ENCODE peak calls at places on chromosome 1, in five cellular contexts. A is A549, E is cardiac muscle cell, Y is left lung, H is fibroblast of mammary gland. F is an unnamed sample.
A peak's percentile ranks its signal among the peaks of the same experiment; 100 is the strongest.

GRCh38 chr1:94384485-94385353 is 33.5 kb upstream of the ABCD3 start:
- DNase-seq in H (no peak), E (peak; percentile 58), A (peak; percentile 14), Y (no peak), F (no peak)

GRCh38 chr1:212504171-212504803 is 71.6 kb downstream of the NENF start:
- DNase-seq in A (no peak), E (no peak), H (no peak), Y (no peak), F (no peak)

GRCh38 chr1:19065526-19066247 is 109.2 kb upstream of the IFFO2 start:
- DNase-seq in Y (no peak), H (no peak), E (no peak), A (no peak), F (no peak)

GRCh38 chr1:92410706-92411105 is 76.0 kb downstream of the GFI1 start:
- DNase-seq in Y (no peak), E (no peak), A (no peak), H (no peak), F (no peak)

GRCh38 chr1:210754931-210755670 is 378.8 kb downstream of the KCNH1 start:
- DNase-seq in Y (no peak), H (no peak), A (no peak), E (peak; percentile 61), F (no peak)

GRCh38 chr1:15919316-15919715 is 56.6 kb downstream of the ZBTB17 start:
- DNase-seq in H (peak; percentile 73), A (no peak), Y (no peak), E (no peak), F (no peak)

GRCh38 chr1:39960461-39960958 is 5.6 kb downstream of the MFSD2A start:
- DNase-seq in H (no peak), E (no peak), A (no peak), Y (peak; percentile 95), F (no peak)

GRCh38 chr1:163673756-163674155 is 352.0 kb downstream of the NUF2 start:
- DNase-seq in A (no peak), E (no peak), H (peak; percentile 65), Y (no peak), F (no peak)

GRCh38 chr1:198056255-198056654 is 100.5 kb upstream of the NEK7 start:
- DNase-seq in Y (peak; percentile 26), E (peak; percentile 2), A (peak; percentile 13), H (no peak), F (no peak)

GRCh38 chr1:203649551-203650011 is 22.9 kb downstream of the ATP2B4 start:
- DNase-seq in Y (no peak), E (no peak), A (no peak), H (no peak), F (no peak)

GRCh38 chr1:66532798-66533783 is 862 bp upstream of the SGIP1 start:
- DNase-seq in H (peak; percentile 92), Y (peak; percentile 82), A (no peak), E (no peak), F (no peak)

GRCh38 chr1:66556161-66556611 is 22.2 kb downstream of the SGIP1 start:
- DNase-seq in H (no peak), A (no peak), Y (no peak), E (no peak), F (no peak)

GRCh38 chr1:173245892-173246291 is 38.8 kb upstream of the TNFSF4 start:
- DNase-seq in A (no peak), E (no peak), Y (no peak), H (no peak), F (no peak)

GRCh38 chr1:6870086-6870485 is 84.8 kb downstream of the CAMTA1 start:
- DNase-seq in Y (no peak), E (no peak), H (no peak), A (no peak), F (no peak)

GRCh38 chr1:111175349-111175748 is 25.1 kb downstream of the DENND2D start:
- DNase-seq in A (no peak), Y (no peak), H (no peak), E (no peak), F (no peak)

GRCh38 chr1:204350857-204351573 is 8.7 kb downstream of the PLEKHA6 start:
- DNase-seq in E (peak; percentile 79), H (peak; percentile 66), A (no peak), Y (peak; percentile 83), F (no peak)

GRCh38 chr1:99004270-99005141 is at the start of gene PLPPR5:
- DNase-seq in Y (peak; percentile 80), A (no peak), E (peak; percentile 58), H (peak; percentile 25), F (no peak)

GRCh38 chr1:212487774-212488435 is 55.2 kb downstream of the NENF start:
- DNase-seq in E (no peak), H (no peak), Y (no peak), A (peak; percentile 34), F (no peak)

GRCh38 chr1:84174051-84174556 is 30.0 kb downstream of the PRKACB start:
- DNase-seq in E (no peak), Y (no peak), A (peak; percentile 83), H (peak; percentile 21), F (peak; percentile 94)

GRCh38 chr1:221164029-221164428 is 284.8 kb downstream of the HLX start:
- DNase-seq in E (no peak), A (no peak), Y (no peak), H (peak; percentile 40), F (no peak)

GRCh38 chr1:165259706-165260105 is 96.8 kb downstream of the LMX1A start:
- DNase-seq in Y (no peak), A (no peak), H (no peak), E (no peak), F (no peak)

GRCh38 chr1:159911668-159912067 is 11.7 kb upstream of the CFAP45 start:
- DNase-seq in E (no peak), A (no peak), Y (no peak), H (no peak), F (no peak)

GRCh38 chr1:98086796-98087195 is 166.0 kb upstream of the DPYD start:
- DNase-seq in H (peak; percentile 94), E (no peak), A (peak; percentile 96), Y (no peak), F (peak; percentile 88)

GRCh38 chr1:161307892-161308638 is 1.7 kb downstream of the MPZ start:
- DNase-seq in A (no peak), E (no peak), Y (no peak), H (peak; percentile 60), F (no peak)

DNA sequence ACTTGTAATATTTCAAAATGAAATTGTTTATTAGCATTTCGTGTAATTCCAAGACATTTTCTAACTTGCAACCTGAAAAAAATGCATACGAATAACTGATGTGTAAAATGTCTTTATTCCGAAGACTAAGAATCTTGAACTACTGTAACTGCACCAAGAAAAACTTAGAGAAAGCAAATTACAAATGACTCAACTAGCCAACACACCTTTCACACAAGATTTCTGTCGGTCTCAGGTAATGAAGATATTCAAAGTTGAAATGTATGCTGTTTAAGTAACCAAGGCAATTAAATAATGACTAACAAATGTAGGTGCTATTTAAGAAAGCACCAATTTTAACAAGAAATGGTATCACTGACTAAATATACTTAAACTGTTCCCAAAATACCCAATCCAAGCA is 2.1 kb downstream of the CLSTN1 start:
- DNase-seq in E (no peak), H (no peak), Y (no peak), A (no peak), F (no peak)
- H3K4me3 ChIP-seq in E (no peak overlapping the region), H (no peak overlapping the region), Y (no peak overlapping the region), A (no peak overlapping the region), F (peak overlapping the region; percentile 93)

DNA sequence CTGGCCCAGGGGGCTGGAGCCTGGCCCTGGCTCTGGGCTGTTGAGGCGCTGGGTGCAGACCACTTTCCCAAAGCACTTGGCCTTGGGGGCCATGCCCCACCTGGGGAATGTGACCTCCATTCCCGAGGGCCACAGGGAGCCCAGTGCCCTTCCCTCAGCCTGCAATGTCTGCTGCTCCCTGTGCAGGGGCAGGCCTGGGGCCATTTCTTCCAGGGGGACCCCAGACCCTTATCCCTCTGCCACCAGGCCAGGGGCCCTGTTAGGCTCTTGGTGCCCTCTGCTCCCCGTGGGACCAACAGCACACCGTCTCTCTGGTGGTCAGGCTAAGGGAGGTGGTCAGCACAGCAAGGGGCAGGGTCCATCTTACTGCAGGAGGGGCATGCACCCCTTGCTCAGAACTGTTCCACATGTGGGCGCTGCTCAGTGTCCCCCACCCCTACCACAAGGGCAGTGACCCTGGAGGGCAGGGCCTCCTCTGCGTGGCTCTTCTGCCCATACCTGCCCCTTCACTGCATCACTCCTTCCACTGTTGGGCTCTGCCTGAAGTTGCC is 1.1 kb upstream of the TMEM52 start:
- DNase-seq in A (no peak), H (no peak), E (no peak), Y (no peak), F (no peak)
- H3K4me3 ChIP-seq in A (peak overlapping the region; percentile 60), H (no peak overlapping the region), E (no peak overlapping the region), Y (peak overlapping the region; percentile 58), F (peak overlapping the region; percentile 37)

DNA sequence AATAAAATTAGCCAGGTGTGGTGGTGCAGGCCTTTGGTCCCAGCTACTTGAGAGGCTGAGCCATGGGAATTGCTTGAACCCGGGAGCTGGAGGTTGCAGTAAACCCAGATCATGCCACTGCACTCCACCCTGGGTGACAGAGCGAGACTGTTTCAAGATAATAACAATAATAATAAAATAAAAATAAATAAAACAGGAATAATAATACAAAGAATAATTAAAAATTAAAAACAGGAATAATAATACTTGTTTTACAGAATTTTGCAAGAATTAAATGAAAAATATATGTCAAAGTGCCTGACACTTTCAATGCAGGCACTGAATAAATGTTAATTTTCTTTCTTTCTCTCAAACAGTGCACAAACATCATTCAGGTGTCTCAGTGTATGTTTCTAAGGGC is 26.5 kb upstream of the CTH start:
- DNase-seq in H (no peak), Y (no peak), E (no peak), A (no peak), F (no peak)
- H3K4me3 ChIP-seq in H (no peak overlapping the region), Y (no peak overlapping the region), E (no peak overlapping the region), A (no peak overlapping the region), F (no peak overlapping the region)

GRCh38 chr1:201505505-201505893 is 1.4 kb downstream of the CSRP1 start:
- DNase-seq in H (peak; percentile 56), E (no peak), A (peak; percentile 60), Y (no peak), F (no peak)
- H3K4me3 ChIP-seq in H (peak overlapping the region; percentile 62), E (no peak overlapping the region), A (peak overlapping the region; percentile 66), Y (peak overlapping the region; percentile 65), F (peak overlapping the region; percentile 64)